ENCODE peak calls at places on chromosome 20, in ten cellular contexts. One of them, this sample, is unnamed.

GRCh38 chr20:53488779-53489272 is 104.8 kb downstream of the ZNF217 start:
- DNase-seq in WTC11: no peak
- DNase-seq in CD4-positive, alpha-beta T cell: no peak
- DNase-seq in ELR: no peak
- DNase-seq in EL: no peak
- DNase-seq in neural progenitor cell: no peak
- DNase-seq in anterior cingulate cortex: no peak
- DNase-seq in endodermal cell: no peak
- DNase-seq in tibial nerve: no peak
- DNase-seq in aorta: no peak
- DNase-seq in this sample: no peak

GRCh38 chr20:4795394-4795793 is 73.7 kb downstream of the PRND start:
- DNase-seq in neural progenitor cell: no peak
- DNase-seq in CD4-positive, alpha-beta T cell: no peak
- DNase-seq in anterior cingulate cortex: no peak
- DNase-seq in ELR: peak
- DNase-seq in EL: peak
- DNase-seq in endodermal cell: peak
- DNase-seq in aorta: no peak
- DNase-seq in WTC11: no peak
- DNase-seq in tibial nerve: peak
- DNase-seq in this sample: peak

GRCh38 chr20:50744143-50744792 is 12.9 kb downstream of the PARD6B start:
- DNase-seq in neural progenitor cell: peak
- DNase-seq in tibial nerve: peak
- DNase-seq in anterior cingulate cortex: peak
- DNase-seq in WTC11: no peak
- DNase-seq in aorta: no peak
- DNase-seq in endodermal cell: peak
- DNase-seq in CD4-positive, alpha-beta T cell: no peak
- DNase-seq in EL: peak
- DNase-seq in ELR: peak
- DNase-seq in this sample: peak

GRCh38 chr20:57277398-57278105 is 11.1 kb upstream of the BMP7 start:
- DNase-seq in neural progenitor cell: no peak
- DNase-seq in anterior cingulate cortex: no peak
- DNase-seq in tibial nerve: no peak
- DNase-seq in CD4-positive, alpha-beta T cell: no peak
- DNase-seq in EL: no peak
- DNase-seq in WTC11: no peak
- DNase-seq in ELR: no peak
- DNase-seq in aorta: no peak
- DNase-seq in endodermal cell: no peak
- DNase-seq in this sample: no peak

GRCh38 chr20:18611492-18611891 is 23.6 kb downstream of the DTD1 start:
- DNase-seq in endodermal cell: peak
- DNase-seq in CD4-positive, alpha-beta T cell: no peak
- DNase-seq in neural progenitor cell: no peak
- DNase-seq in anterior cingulate cortex: no peak
- DNase-seq in ELR: no peak
- DNase-seq in WTC11: no peak
- DNase-seq in aorta: no peak
- DNase-seq in tibial nerve: no peak
- DNase-seq in EL: no peak
- DNase-seq in this sample: no peak

GRCh38 chr20:17611540-17612286 is 41.8 kb downstream of the DSTN start:
- DNase-seq in neural progenitor cell: peak
- DNase-seq in CD4-positive, alpha-beta T cell: no peak
- DNase-seq in aorta: peak
- DNase-seq in WTC11: peak
- DNase-seq in tibial nerve: peak
- DNase-seq in EL: peak
- DNase-seq in ELR: peak
- DNase-seq in anterior cingulate cortex: no peak
- DNase-seq in endodermal cell: peak
- DNase-seq in this sample: no peak

GRCh38 chr20:49983848-49984408 is 1.1 kb downstream of the SNAI1 start:
- DNase-seq in neural progenitor cell: no peak
- DNase-seq in aorta: no peak
- DNase-seq in anterior cingulate cortex: no peak
- DNase-seq in WTC11: no peak
- DNase-seq in ELR: no peak
- DNase-seq in endodermal cell: no peak
- DNase-seq in CD4-positive, alpha-beta T cell: no peak
- DNase-seq in tibial nerve: no peak
- DNase-seq in EL: no peak
- DNase-seq in this sample: no peak

GRCh38 chr20:24144371-24144770 is 155.8 kb upstream of the GGTLC1 start:
- DNase-seq in CD4-positive, alpha-beta T cell: no peak
- DNase-seq in EL: no peak
- DNase-seq in tibial nerve: no peak
- DNase-seq in aorta: no peak
- DNase-seq in WTC11: no peak
- DNase-seq in endodermal cell: no peak
- DNase-seq in anterior cingulate cortex: no peak
- DNase-seq in neural progenitor cell: no peak
- DNase-seq in ELR: no peak
- DNase-seq in this sample: no peak

GRCh38 chr20:63423751-63424150 is 48.7 kb downstream of the KCNQ2 start:
- DNase-seq in neural progenitor cell: no peak
- DNase-seq in ELR: no peak
- DNase-seq in WTC11: no peak
- DNase-seq in aorta: no peak
- DNase-seq in anterior cingulate cortex: no peak
- DNase-seq in EL: no peak
- DNase-seq in CD4-positive, alpha-beta T cell: no peak
- DNase-seq in tibial nerve: no peak
- DNase-seq in endodermal cell: no peak
- DNase-seq in this sample: no peak

GRCh38 chr20:62743777-62744317 is 35.2 kb downstream of the NTSR1 start:
- DNase-seq in tibial nerve: no peak
- DNase-seq in anterior cingulate cortex: no peak
- DNase-seq in neural progenitor cell: no peak
- DNase-seq in endodermal cell: no peak
- DNase-seq in aorta: peak
- DNase-seq in CD4-positive, alpha-beta T cell: no peak
- DNase-seq in EL: no peak
- DNase-seq in WTC11: no peak
- DNase-seq in ELR: no peak
- DNase-seq in this sample: no peak

GRCh38 chr20:48090314-48090713 is 305.0 kb upstream of the SULF2 start:
- DNase-seq in anterior cingulate cortex: no peak
- DNase-seq in tibial nerve: no peak
- DNase-seq in endodermal cell: no peak
- DNase-seq in aorta: no peak
- DNase-seq in ELR: no peak
- DNase-seq in EL: no peak
- DNase-seq in WTC11: no peak
- DNase-seq in CD4-positive, alpha-beta T cell: no peak
- DNase-seq in neural progenitor cell: no peak
- DNase-seq in this sample: no peak

GRCh38 chr20:40294747-40295146 is 394.3 kb downstream of the MAFB start:
- DNase-seq in tibial nerve: no peak
- DNase-seq in neural progenitor cell: no peak
- DNase-seq in aorta: no peak
- DNase-seq in ELR: no peak
- DNase-seq in anterior cingulate cortex: no peak
- DNase-seq in WTC11: no peak
- DNase-seq in EL: no peak
- DNase-seq in endodermal cell: no peak
- DNase-seq in CD4-positive, alpha-beta T cell: no peak
- DNase-seq in this sample: no peak

GRCh38 chr20:62714799-62715198 is 6.2 kb downstream of the NTSR1 start:
- DNase-seq in tibial nerve: no peak
- DNase-seq in anterior cingulate cortex: no peak
- DNase-seq in ELR: no peak
- DNase-seq in CD4-positive, alpha-beta T cell: no peak
- DNase-seq in WTC11: no peak
- DNase-seq in endodermal cell: no peak
- DNase-seq in aorta: no peak
- DNase-seq in neural progenitor cell: no peak
- DNase-seq in EL: no peak
- DNase-seq in this sample: no peak

GRCh38 chr20:3479025-3479424 is 8.2 kb downstream of the ATRN start:
- DNase-seq in endodermal cell: no peak
- DNase-seq in tibial nerve: no peak
- DNase-seq in anterior cingulate cortex: no peak
- DNase-seq in aorta: no peak
- DNase-seq in CD4-positive, alpha-beta T cell: no peak
- DNase-seq in neural progenitor cell: no peak
- DNase-seq in WTC11: no peak
- DNase-seq in EL: no peak
- DNase-seq in ELR: no peak
- DNase-seq in this sample: no peak

GRCh38 chr20:34108616-34109174 is 3.3 kb downstream of the EIF2S2 start:
- DNase-seq in EL: no peak
- DNase-seq in CD4-positive, alpha-beta T cell: no peak
- DNase-seq in endodermal cell: no peak
- DNase-seq in WTC11: no peak
- DNase-seq in tibial nerve: no peak
- DNase-seq in anterior cingulate cortex: no peak
- DNase-seq in ELR: peak
- DNase-seq in neural progenitor cell: no peak
- DNase-seq in aorta: no peak
- DNase-seq in this sample: no peak

GRCh38 chr20:16803965-16804792 is 56.0 kb downstream of the OTOR start:
- DNase-seq in WTC11: peak
- DNase-seq in anterior cingulate cortex: peak
- DNase-seq in tibial nerve: peak
- DNase-seq in endodermal cell: peak
- DNase-seq in neural progenitor cell: peak
- DNase-seq in ELR: peak
- DNase-seq in CD4-positive, alpha-beta T cell: peak
- DNase-seq in EL: peak
- DNase-seq in aorta: peak
- DNase-seq in this sample: peak

GRCh38 chr20:62908971-62909791 is 17.1 kb downstream of the DIDO1 start:
- DNase-seq in anterior cingulate cortex: no peak
- DNase-seq in WTC11: no peak
- DNase-seq in EL: no peak
- DNase-seq in tibial nerve: no peak
- DNase-seq in ELR: no peak
- DNase-seq in endodermal cell: no peak
- DNase-seq in neural progenitor cell: no peak
- DNase-seq in aorta: peak
- DNase-seq in CD4-positive, alpha-beta T cell: no peak
- DNase-seq in this sample: peak

GRCh38 chr20:18541741-18542140 is 25.5 kb upstream of the SMIM26 start:
- DNase-seq in WTC11: no peak
- DNase-seq in aorta: no peak
- DNase-seq in neural progenitor cell: no peak
- DNase-seq in CD4-positive, alpha-beta T cell: no peak
- DNase-seq in tibial nerve: no peak
- DNase-seq in endodermal cell: no peak
- DNase-seq in anterior cingulate cortex: no peak
- DNase-seq in EL: peak
- DNase-seq in ELR: peak
- DNase-seq in this sample: peak

GRCh38 chr20:35134472-35134871 is 12.7 kb downstream of the EDEM2 start:
- DNase-seq in EL: no peak
- DNase-seq in neural progenitor cell: no peak
- DNase-seq in WTC11: no peak
- DNase-seq in ELR: no peak
- DNase-seq in CD4-positive, alpha-beta T cell: no peak
- DNase-seq in anterior cingulate cortex: no peak
- DNase-seq in aorta: peak
- DNase-seq in tibial nerve: peak
- DNase-seq in endodermal cell: no peak
- DNase-seq in this sample: no peak

GRCh38 chr20:42261766-42262165 is 643.6 kb upstream of the CHD6 start:
- DNase-seq in aorta: no peak
- DNase-seq in endodermal cell: no peak
- DNase-seq in anterior cingulate cortex: no peak
- DNase-seq in EL: no peak
- DNase-seq in ELR: no peak
- DNase-seq in WTC11: no peak
- DNase-seq in CD4-positive, alpha-beta T cell: no peak
- DNase-seq in tibial nerve: no peak
- DNase-seq in neural progenitor cell: no peak
- DNase-seq in this sample: no peak

GRCh38 chr20:58102252-58102651 is 126.2 kb downstream of the ANKRD60 start:
- DNase-seq in anterior cingulate cortex: no peak
- DNase-seq in WTC11: no peak
- DNase-seq in tibial nerve: no peak
- DNase-seq in CD4-positive, alpha-beta T cell: no peak
- DNase-seq in neural progenitor cell: no peak
- DNase-seq in aorta: no peak
- DNase-seq in EL: peak
- DNase-seq in ELR: peak
- DNase-seq in endodermal cell: no peak
- DNase-seq in this sample: peak

GRCh38 chr20:41138217-41138526 is 829 bp downstream of the PLCG1 start:
- DNase-seq in tibial nerve: no peak
- DNase-seq in anterior cingulate cortex: no peak
- DNase-seq in aorta: no peak
- DNase-seq in ELR: no peak
- DNase-seq in endodermal cell: no peak
- DNase-seq in CD4-positive, alpha-beta T cell: no peak
- DNase-seq in neural progenitor cell: no peak
- DNase-seq in WTC11: no peak
- DNase-seq in EL: no peak
- DNase-seq in this sample: peak

GRCh38 chr20:59148713-59149493 is 14.7 kb upstream of the ZNF831 start:
- DNase-seq in EL: no peak
- DNase-seq in tibial nerve: no peak
- DNase-seq in neural progenitor cell: no peak
- DNase-seq in CD4-positive, alpha-beta T cell: no peak
- DNase-seq in aorta: no peak
- DNase-seq in anterior cingulate cortex: no peak
- DNase-seq in endodermal cell: no peak
- DNase-seq in ELR: no peak
- DNase-seq in WTC11: no peak
- DNase-seq in this sample: no peak